ENCODE peak calls at places on chromosomes 6 and 20, in five cellular contexts. M, O, T, A and U are unnamed samples.

GRCh38 chr20:6828794-6829423 is 61.4 kb downstream of the BMP2 start:
- DNase-seq in M (peak; percentile 67), O (no peak), T (peak; percentile 43), A (peak; percentile 15), U (peak; percentile 82)

GRCh38 chr6:110548124-110548847 is 71.9 kb upstream of the SLC22A16 start:
- DNase-seq in M (no peak), O (no peak), T (no peak), A (no peak), U (no peak)

GRCh38 chr6:156061958-156062661 is 606.5 kb upstream of the NOX3 start:
- DNase-seq in M (no peak), O (no peak), T (no peak), A (no peak), U (no peak)

GRCh38 chr6:165861226-165861625 is 198.2 kb upstream of the PDE10A start:
- DNase-seq in M (no peak), O (no peak), T (no peak), A (no peak), U (no peak)

GRCh38 chr6:146670161-146670560 is 71.4 kb downstream of the ADGB start:
- DNase-seq in M (no peak), O (no peak), T (peak; percentile 5), A (no peak), U (no peak)

GRCh38 chr6:41663558-41663957 is 25.3 kb downstream of the MDFI start:
- DNase-seq in M (no peak), O (no peak), T (no peak), A (no peak), U (no peak)

GRCh38 chr6:128275681-128276080 is 244.7 kb downstream of the PTPRK start:
- DNase-seq in M (no peak), O (no peak), T (no peak), A (no peak), U (no peak)

GRCh38 chr6:97394160-97394748 is 111.2 kb upstream of the MMS22L start:
- DNase-seq in M (peak; percentile 61), O (no peak), T (peak; percentile 57), A (peak; percentile 51), U (peak; percentile 68)

GRCh38 chr6:11595903-11596302 is 58.4 kb downstream of the TMEM170B start:
- DNase-seq in M (no peak), O (no peak), T (peak; percentile 34), A (no peak), U (peak; percentile 88)

GRCh38 chr6:167124753-167125152 is 1.9 kb downstream of the CCR6 start:
- DNase-seq in M (no peak), O (no peak), T (no peak), A (no peak), U (no peak)

GRCh38 chr20:15362849-15363248 is 1025.4 kb upstream of the FLRT3 start:
- DNase-seq in M (no peak), O (no peak), T (no peak), A (no peak), U (no peak)

GRCh38 chr6:167013067-167013466 is 13.9 kb downstream of the CEP43 start:
- DNase-seq in M (no peak), O (no peak), T (no peak), A (no peak), U (no peak)

GRCh38 chr20:8757146-8757545 is 311.7 kb upstream of the PLCB4 start:
- DNase-seq in M (no peak), O (no peak), T (peak; percentile 85), A (no peak), U (no peak)

GRCh38 chr20:63531686-63532448 is 5.3 kb downstream of the PTK6 start:
- DNase-seq in M (no peak), O (no peak), T (no peak), A (no peak), U (no peak)

GRCh38 chr20:24149175-24149574 is 160.6 kb upstream of the GGTLC1 start:
- DNase-seq in M (no peak), O (no peak), T (no peak), A (no peak), U (no peak)

GRCh38 chr6:170286246-170286933 is 4.5 kb downstream of the DLL1 start:
- DNase-seq in M (peak; percentile 82), O (no peak), T (no peak), A (no peak), U (peak; percentile 70)

GRCh38 chr6:75450903-75451302 is 42.7 kb downstream of the FILIP1 start:
- DNase-seq in M (no peak), O (no peak), T (no peak), A (no peak), U (no peak)

GRCh38 chr6:111601875-111602274 is 3.8 kb downstream of the TRAF3IP2 start:
- DNase-seq in M (no peak), O (no peak), T (peak; percentile 81), A (no peak), U (no peak)

GRCh38 chr6:3732345-3733141 is 19.0 kb downstream of the PXDC1 start:
- DNase-seq in M (peak; percentile 66), O (no peak), T (peak; percentile 94), A (peak; percentile 79), U (peak; percentile 67)

GRCh38 chr20:57205625-57206219 is 60.7 kb downstream of the BMP7 start:
- DNase-seq in M (no peak), O (no peak), T (peak; percentile 77), A (peak; percentile 63), U (no peak)

GRCh38 chr6:89351632-89352328 is 742 bp downstream of the UBE2J1 start:
- DNase-seq in M (no peak), O (no peak), T (no peak), A (peak; percentile 11), U (no peak)

GRCh38 chr20:50292324-50293243 is 102.0 kb downstream of the CEBPB start:
- DNase-seq in M (no peak), O (no peak), T (peak; percentile 99), A (peak; percentile 50), U (peak; percentile 86)

GRCh38 chr20:17024513-17025105 is 202.2 kb upstream of the PCSK2 start:
- DNase-seq in M (peak; percentile 48), O (peak; percentile 47), T (peak; percentile 79), A (no peak), U (peak; percentile 97)

GRCh38 chr6:144339859-144340452 is 54.8 kb downstream of the UTRN start:
- DNase-seq in M (no peak), O (no peak), T (no peak), A (no peak), U (no peak)

GRCh38 chr20:1165521-1165920 is 19.3 kb downstream of the TMEM74B start:
- DNase-seq in M (no peak), O (no peak), T (no peak), A (no peak), U (no peak)

GRCh38 chr20:3510110-3510509 is 39.3 kb downstream of the ATRN start:
- DNase-seq in M (no peak), O (no peak), T (no peak), A (no peak), U (no peak)

GRCh38 chr6:2911171-2911570 is 8.1 kb upstream of the SERPINB9 start:
- DNase-seq in M (no peak), O (no peak), T (no peak), A (no peak), U (no peak)

GRCh38 chr6:113375950-113376846 is 480.9 kb upstream of the MARCKS start:
- DNase-seq in M (no peak), O (no peak), T (peak; percentile 84), A (no peak), U (peak; percentile 13)
- H2BK120ac ChIP-seq in M (no peak overlapping the region), O (no peak overlapping the region), T (peak overlapping the region; percentile 98), A (no peak overlapping the region), U (no peak overlapping the region)

DNA sequence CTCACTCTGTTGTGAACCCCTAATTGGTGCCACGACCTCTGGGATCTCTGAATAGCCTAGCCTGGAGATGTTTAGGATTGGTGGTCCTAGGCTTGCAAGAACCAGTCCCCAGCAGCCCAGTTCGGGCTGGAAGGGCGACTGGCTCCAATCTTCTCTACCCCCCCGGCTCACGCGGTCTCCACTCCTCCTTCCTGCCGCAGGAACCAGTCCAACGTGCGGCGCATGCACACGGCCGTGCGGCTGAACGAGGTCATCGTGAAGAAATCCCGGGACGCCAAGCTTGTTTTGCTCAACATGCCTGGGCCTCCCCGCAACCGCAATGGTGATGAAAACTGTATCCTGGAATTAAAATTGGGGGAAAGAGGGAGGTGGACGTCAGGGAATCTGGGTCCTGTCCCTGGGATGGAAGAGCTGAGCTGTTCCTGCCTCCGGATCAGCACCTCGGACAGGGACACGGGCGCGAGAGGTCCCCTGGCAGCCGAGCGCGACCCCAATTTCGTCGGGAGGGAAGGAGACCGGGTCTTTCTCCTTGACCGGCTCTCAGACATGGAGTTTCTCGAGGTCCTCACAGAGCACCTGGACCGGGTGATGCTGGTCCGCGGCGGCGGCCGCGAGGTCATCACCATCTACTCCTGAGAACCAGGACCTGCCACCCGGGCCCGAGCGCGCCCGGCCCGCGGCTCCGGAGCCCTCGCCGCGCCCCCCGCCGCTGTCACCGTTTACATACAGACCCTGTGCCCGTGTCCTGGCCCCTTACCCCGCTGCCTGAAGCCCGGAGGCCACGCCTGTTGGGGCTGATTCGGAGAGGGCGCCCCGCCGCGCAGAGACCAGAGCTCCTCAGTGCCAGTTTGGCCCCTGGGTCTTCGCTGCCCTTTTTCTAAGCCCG is 28.2 kb downstream of the SLC12A5 start:
- DNase-seq in M (peak; percentile 80), O (no peak), T (peak; percentile 42), A (no peak), U (peak; percentile 69)
- H3K4me3 ChIP-seq in M (no peak overlapping the region), O (peak overlapping the region; percentile 45), T (no peak overlapping the region), A (no peak overlapping the region), U (no peak overlapping the region)

DNA sequence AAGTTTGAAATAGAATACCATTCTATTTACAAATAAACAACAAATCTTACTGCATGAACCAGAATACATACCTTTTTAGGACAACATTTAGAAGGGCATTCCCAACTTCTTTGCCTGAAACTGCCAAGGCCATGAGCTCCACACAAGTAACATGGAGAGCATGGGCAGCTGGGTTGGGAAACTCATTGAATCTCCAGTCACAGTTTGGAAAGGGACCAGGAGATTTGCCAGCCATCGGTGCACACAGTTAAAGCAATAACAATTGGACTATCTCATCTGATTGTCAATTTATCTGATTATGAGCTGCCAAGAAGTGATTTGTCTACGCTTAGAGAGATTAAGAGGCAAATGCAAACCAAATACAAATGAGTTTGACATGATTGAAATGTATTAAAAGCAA is 19.9 kb downstream of the ARG1 start:
- DNase-seq in M (no peak), O (no peak), T (no peak), A (no peak), U (no peak)
- H3K36me3 ChIP-seq in M (peaks cover 99% of the 10 kb centered on the region), O (peaks cover 22% of the 10 kb centered on the region), T (peaks cover 39% of the 10 kb centered on the region), A (peaks cover 24% of the 10 kb centered on the region), U (peaks cover 3% of the 10 kb centered on the region)

GRCh38 chr6:106085687-106085983 is 501 bp upstream of the PRDM1 start:
- DNase-seq in M (no peak), O (no peak), T (no peak), A (no peak), U (no peak)

GRCh38 chr6:106084106-106084963 is 1.8 kb upstream of the PRDM1 start:
- DNase-seq in M (no peak), O (peak; percentile 53), T (peak; percentile 92), A (no peak), U (peak; percentile 93)

GRCh38 chr6:106085984-106086832 is at the start of gene PRDM1:
- DNase-seq in M (no peak), O (peak; percentile 44), T (peak; percentile 72), A (peak; percentile 95), U (peak; percentile 98)

GRCh38 chr6:106083618-106084017 is 2.5 kb upstream of the PRDM1 start:
- DNase-seq in M (no peak), O (no peak), T (no peak), A (no peak), U (no peak)

GRCh38 chr6:106084973-106085686 is 1.0 kb upstream of the PRDM1 start:
- DNase-seq in M (no peak), O (no peak), T (peak; percentile 68), A (no peak), U (peak; percentile 71)
- H2BK120ac ChIP-seq in M (no peak overlapping the region), O (no peak overlapping the region), T (peak overlapping the region; percentile 73), A (no peak overlapping the region), U (no peak overlapping the region)